ENCODE peak calls at places on chromosomes 4 and X, in five cellular contexts. I, L, S, P and R are unnamed samples.

GRCh38 chrX:150508461-150509367 is 59.7 kb upstream of the MTM1 start:
- DNase-seq in I (no peak), L (no peak), S (no peak), P (no peak), R (no peak)

GRCh38 chrX:96407043-96407442 is 277.6 kb upstream of the DIAPH2 start:
- DNase-seq in I (no peak), L (peak), S (no peak), P (no peak), R (no peak)

GRCh38 chr4:57652765-57653164 is 542.6 kb upstream of the IGFBP7 start:
- DNase-seq in I (no peak), L (no peak), S (no peak), P (no peak), R (no peak)

GRCh38 chrX:19765628-19766027 is 121.8 kb downstream of the SH3KBP1 start:
- DNase-seq in I (no peak), L (no peak), S (no peak), P (no peak), R (no peak)

GRCh38 chr4:108611360-108611759 is 9.0 kb upstream of the RPL34 start:
- DNase-seq in I (no peak), L (no peak), S (no peak), P (no peak), R (no peak)

GRCh38 chr4:136442447-136442846 is 1089.8 kb downstream of the PCDH18 start:
- DNase-seq in I (no peak), L (no peak), S (no peak), P (no peak), R (no peak)

GRCh38 chrX:153876112-153876491 is 9.9 kb downstream of the L1CAM start:
- DNase-seq in I (no peak), L (no peak), S (no peak), P (no peak), R (no peak)

GRCh38 chrX:43456056-43456455 is 200.0 kb upstream of the MAOA start:
- DNase-seq in I (no peak), L (no peak), S (no peak), P (no peak), R (no peak)

GRCh38 chr4:86818845-86819244 is 30.3 kb downstream of the SLC10A6 start:
- DNase-seq in I (no peak), L (no peak), S (no peak), P (no peak), R (no peak)

GRCh38 chr4:15765910-15766703 is 12.0 kb upstream of the CD38 start:
- DNase-seq in I (no peak), L (no peak), S (peak), P (no peak), R (no peak)

GRCh38 chr4:48311896-48312295 is 29.4 kb upstream of the SLAIN2 start:
- DNase-seq in I (no peak), L (no peak), S (no peak), P (no peak), R (no peak)

GRCh38 chrX:129585691-129586090 is 45.6 kb downstream of the OCRL start:
- DNase-seq in I (no peak), L (no peak), S (no peak), P (no peak), R (no peak)

GRCh38 chr4:136803430-136803829 is 728.9 kb downstream of the PCDH18 start:
- DNase-seq in I (no peak), L (no peak), S (no peak), P (no peak), R (no peak)

GRCh38 chr4:146212781-146213180 is 1.6 kb upstream of the REELD1 start:
- DNase-seq in I (no peak), L (no peak), S (no peak), P (no peak), R (no peak)

GRCh38 chrX:14496674-14497073 is 32.7 kb upstream of the GLRA2 start:
- DNase-seq in I (no peak), L (no peak), S (no peak), P (no peak), R (no peak)

GRCh38 chr4:1249731-1250526 is 999 bp upstream of the CTBP1 start:
- DNase-seq in I (peak), L (peak), S (peak), P (peak), R (peak)

GRCh38 chr4:13547563-13548041 is 3.3 kb upstream of the NKX3-2 start:
- DNase-seq in I (no peak), L (no peak), S (peak), P (no peak), R (no peak)

GRCh38 chrX:71301195-71301924 is at the start of gene ITGB1BP2:
- DNase-seq in I (no peak), L (no peak), S (no peak), P (no peak), R (no peak)

GRCh38 chrX:123899701-123900100 is 39.8 kb downstream of the XIAP start:
- DNase-seq in I (no peak), L (no peak), S (no peak), P (no peak), R (no peak)

GRCh38 chrX:112630187-112630586 is 49.6 kb downstream of the LHFPL1 start:
- DNase-seq in I (no peak), L (no peak), S (no peak), P (no peak), R (no peak)

GRCh38 chr4:111483375-111484169 is 661.7 kb upstream of the FAM241A start:
- DNase-seq in I (no peak), L (peak), S (no peak), P (no peak), R (no peak)

GRCh38 chrX:37905436-37906147 is 58.2 kb upstream of the DYNLT3 start:
- DNase-seq in I (no peak), L (peak), S (peak), P (no peak), R (peak)

GRCh38 chr4:98970386-98970785 is 25.1 kb upstream of the METAP1 start:
- DNase-seq in I (no peak), L (no peak), S (no peak), P (no peak), R (no peak)

GRCh38 chr4:155208258-155209054 is at the start of gene NPY2R:
- DNase-seq in I (no peak), L (no peak), S (no peak), P (no peak), R (peak)

DNA sequence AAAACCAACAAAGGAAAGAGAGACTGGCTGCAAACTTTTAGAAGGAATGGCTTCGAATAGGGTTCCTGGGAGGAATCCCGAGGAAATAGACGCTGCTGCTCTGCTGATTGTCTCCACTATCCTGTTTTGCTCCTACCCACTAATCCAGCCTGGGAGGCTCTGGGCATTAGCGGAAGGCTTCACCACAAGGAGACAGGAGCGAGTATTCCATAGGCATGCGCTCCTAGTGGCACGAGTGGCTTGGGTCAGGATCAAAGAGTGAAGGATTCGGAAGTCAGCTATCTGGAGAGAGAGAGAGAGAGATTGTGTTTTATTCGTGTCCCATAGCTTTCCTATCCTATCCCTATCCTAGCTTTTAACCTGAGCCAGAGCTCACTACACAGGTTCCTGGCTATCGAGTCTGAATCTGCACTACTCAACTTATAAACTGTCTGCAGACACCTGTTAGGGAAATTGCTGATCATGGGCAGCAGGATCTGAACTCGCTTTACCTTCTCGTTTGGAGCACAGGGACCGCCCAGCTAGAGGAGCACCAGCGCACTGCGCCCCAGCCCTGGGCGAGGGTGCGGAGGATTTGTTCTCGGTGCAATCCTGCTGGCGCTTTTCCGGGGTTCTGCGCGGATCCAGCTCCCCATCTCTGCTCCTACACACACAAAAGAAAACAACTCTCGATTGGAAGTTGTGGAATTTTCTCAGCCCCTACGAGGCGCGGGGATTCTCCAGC is 740 bp upstream of the NPY2R start:
- DNase-seq in I (no peak), L (no peak), S (no peak), P (no peak), R (no peak)
- TF ChIP-seq CTCF in I (no peak), L (no peak), S (no peak), P (no peak), R (peak)

GRCh38 chr4:153347117-153347516 is 2.6 kb downstream of the MND1 start:
- DNase-seq in I (no peak), L (no peak), S (no peak), P (no peak), R (no peak)

GRCh38 chr4:153348006-153348405 is 3.5 kb downstream of the MND1 start:
- DNase-seq in I (no peak), L (no peak), S (no peak), P (no peak), R (no peak)

GRCh38 chr4:153345011-153345981 is 808 bp downstream of the MND1 start:
- DNase-seq in I (peak), L (no peak), S (peak), P (no peak), R (no peak)

GRCh38 chr4:153346031-153346430 is 1.5 kb downstream of the MND1 start:
- DNase-seq in I (no peak), L (no peak), S (no peak), P (no peak), R (no peak)

GRCh38 chr4:153346563-153346962 is 2.1 kb downstream of the MND1 start:
- DNase-seq in I (no peak), L (no peak), S (no peak), P (no peak), R (no peak)
- TF ChIP-seq CTCF in I (no peak), L (no peak), S (no peak), P (no peak), R (peak)

GRCh38 chrX:32408389-32408788 is 803.0 kb downstream of the DMD start:
- DNase-seq in I (peak), L (no peak), S (no peak), P (no peak), R (no peak)
- TF ChIP-seq CTCF in I (peak), L (no peak), S (no peak), P (no peak), R (peak)

GRCh38 chrX:48896611-48897011 is 957 bp downstream of the TIMM17B start:
- DNase-seq in I (no peak), L (no peak), S (no peak), P (no peak), R (no peak)
- TF ChIP-seq CTCF in I (no peak), L (no peak), S (no peak), P (no peak), R (no peak)

GRCh38 chrX:27889878-27890277 is 82.1 kb downstream of the MAGEB10 start:
- DNase-seq in I (no peak), L (no peak), S (no peak), P (no peak), R (no peak)
- TF ChIP-seq CTCF in I (no peak), L (no peak), S (no peak), P (no peak), R (no peak)

GRCh38 chrX:70030242-70030823 is 19.4 kb downstream of the AWAT2 start:
- DNase-seq in I (no peak), L (no peak), S (no peak), P (no peak), R (no peak)
- TF ChIP-seq CTCF in I (peak), L (peak), S (peak), P (peak), R (peak)

GRCh38 chr4:76429636-76430035 is 5.4 kb upstream of the SHROOM3 start:
- DNase-seq in I (no peak), L (no peak), S (no peak), P (no peak), R (no peak)

GRCh38 chr4:76420311-76420710 is 630 bp downstream of the CCDC158 start:
- DNase-seq in I (no peak), L (no peak), S (no peak), P (no peak), R (no peak)

GRCh38 chr4:76420901-76421581 is at the start of gene CCDC158:
- DNase-seq in I (no peak), L (peak), S (no peak), P (no peak), R (no peak)

GRCh38 chr4:76430519-76431388 is 4.3 kb upstream of the SHROOM3 start:
- DNase-seq in I (no peak), L (no peak), S (no peak), P (no peak), R (no peak)

GRCh38 chr4:76426272-76426671 is 5.3 kb upstream of the CCDC158 start:
- DNase-seq in I (no peak), L (no peak), S (no peak), P (no peak), R (no peak)
- TF ChIP-seq CTCF in I (no peak), L (no peak), S (no peak), P (no peak), R (peak)

DNA sequence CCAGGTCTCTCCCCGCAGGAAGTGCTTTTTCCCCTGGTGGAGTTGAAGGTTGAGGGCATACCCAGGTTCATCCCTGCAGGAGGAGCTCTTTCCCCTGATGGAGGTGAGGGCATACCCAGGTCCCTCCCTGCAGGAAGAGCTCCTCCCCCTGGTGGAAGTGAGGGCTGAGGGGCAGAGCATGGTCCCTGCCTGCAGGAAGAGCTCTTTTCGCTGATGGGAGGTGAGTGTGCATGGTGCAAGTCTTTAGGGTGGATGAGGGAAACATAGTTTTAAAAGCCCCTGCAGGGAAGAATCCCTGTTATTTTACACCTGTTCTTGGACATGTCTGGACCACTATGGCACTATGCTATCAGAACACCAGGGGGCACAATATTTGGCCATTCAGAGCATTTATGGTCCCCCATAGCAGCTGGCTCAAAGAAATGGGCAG is 43.7 kb upstream of the PUDP start:
- DNase-seq in I (no peak), L (no peak), S (no peak), P (no peak), R (no peak)
- TF ChIP-seq CTCF in I (no peak), L (no peak), S (no peak), P (no peak), R (peak)

GRCh38 chr4:189917161-189917891 is 23.3 kb upstream of the FRG1 start:
- DNase-seq in I (no peak), L (no peak), S (no peak), P (no peak), R (no peak)

GRCh38 chr4:189912170-189912569 is 28.5 kb upstream of the FRG1 start:
- DNase-seq in I (no peak), L (no peak), S (no peak), P (no peak), R (no peak)
- TF ChIP-seq CTCF in I (peak), L (no peak), S (peak), P (no peak), R (peak)